ENCODE peak calls at places on chromosomes 11 and 22, in nine cellular contexts. V is fibroblast of lung; Z is right cardiac atrium; G is A549; I is left ventricle myocardium inferior; P is tibial artery; H is mesendoderm; X is CD4-positive, alpha-beta memory T cell; B is SJSA1. O is an unnamed sample.
A peak's percentile ranks its signal among the peaks of the same experiment; 100 is the strongest.

GRCh38 chr22:17779286-17780115 is 5.2 kb upstream of the BID start:
- DNase-seq in V (no peak), Z (no peak), G (no peak), I (no peak), P (no peak), H (no peak), X (no peak), B (no peak), O (no peak)

GRCh38 chr11:96091476-96091875 is 167.6 kb upstream of the MTMR2 start:
- DNase-seq in V (no peak), Z (no peak), G (peak; percentile 23), I (no peak), P (no peak), H (peak; percentile 56), X (peak; percentile 47), B (no peak), O (peak; percentile 23)

GRCh38 chr11:85628771-85629341 is 463 bp downstream of the TMEM126B start:
- DNase-seq in V (no peak), Z (no peak), G (no peak), I (no peak), P (no peak), H (peak; percentile 23), X (no peak), B (no peak), O (no peak)

GRCh38 chr11:1128333-1129142 is 29.2 kb upstream of the MUC5AC start:
- DNase-seq in V (no peak), Z (no peak), G (no peak), I (no peak), P (peak; percentile 11), H (no peak), X (no peak), B (no peak), O (no peak)

GRCh38 chr22:39144101-39144815 is 8.2 kb downstream of the CBX7 start:
- DNase-seq in V (peak; percentile 41), Z (no peak), G (no peak), I (no peak), P (peak; percentile 24), H (peak; percentile 61), X (peak; percentile 58), B (peak; percentile 68), O (peak; percentile 58)

GRCh38 chr11:111206472-111206871 is 39.1 kb upstream of the POU2AF2 start:
- DNase-seq in V (peak; percentile 67), Z (no peak), G (peak; percentile 48), I (no peak), P (no peak), H (no peak), X (no peak), B (peak; percentile 28), O (no peak)

GRCh38 chr11:76163289-76163880 is 42.9 kb downstream of the WNT11 start:
- DNase-seq in V (no peak), Z (no peak), G (no peak), I (no peak), P (no peak), H (no peak), X (no peak), B (no peak), O (no peak)

GRCh38 chr22:39433476-39434242 is 23.2 kb upstream of the MGAT3 start:
- DNase-seq in V (no peak), Z (no peak), G (no peak), I (no peak), P (no peak), H (no peak), X (no peak), B (no peak), O (no peak)

GRCh38 chr11:87740513-87740912 is 434.7 kb downstream of the RAB38 start:
- DNase-seq in V (no peak), Z (no peak), G (no peak), I (no peak), P (no peak), H (no peak), X (no peak), B (no peak), O (no peak)

GRCh38 chr11:13188179-13188578 is 89.4 kb upstream of the BMAL1 start:
- DNase-seq in V (no peak), Z (no peak), G (no peak), I (no peak), P (no peak), H (no peak), X (no peak), B (no peak), O (no peak)

GRCh38 chr11:109795234-109795633 is 298.0 kb upstream of the ZC3H12C start:
- DNase-seq in V (peak; percentile 67), Z (no peak), G (peak; percentile 14), I (no peak), P (no peak), H (no peak), X (no peak), B (no peak), O (no peak)

GRCh38 chr11:9974375-9974774 is 310.5 kb downstream of the SWAP70 start:
- DNase-seq in V (no peak), Z (no peak), G (peak; percentile 11), I (no peak), P (no peak), H (no peak), X (no peak), B (no peak), O (no peak)

GRCh38 chr22:43554694-43555365 is 143.0 kb downstream of the MPPED1 start:
- DNase-seq in V (no peak), Z (no peak), G (no peak), I (no peak), P (no peak), H (no peak), X (no peak), B (no peak), O (no peak)

GRCh38 chr11:5818245-5818865 is 9.6 kb downstream of the OR52N2 start:
- DNase-seq in V (no peak), Z (no peak), G (no peak), I (no peak), P (no peak), H (no peak), X (no peak), B (no peak), O (peak; percentile 1)

GRCh38 chr11:69711824-69712801 is 8.3 kb upstream of the FGF19 start:
- DNase-seq in V (no peak), Z (no peak), G (no peak), I (no peak), P (no peak), H (no peak), X (peak; percentile 16), B (no peak), O (peak; percentile 33)

GRCh38 chr22:23121026-23121823 is 20.6 kb downstream of the RSPH14 start:
- DNase-seq in V (no peak), Z (no peak), G (no peak), I (no peak), P (no peak), H (peak; percentile 30), X (no peak), B (no peak), O (no peak)

DNA sequence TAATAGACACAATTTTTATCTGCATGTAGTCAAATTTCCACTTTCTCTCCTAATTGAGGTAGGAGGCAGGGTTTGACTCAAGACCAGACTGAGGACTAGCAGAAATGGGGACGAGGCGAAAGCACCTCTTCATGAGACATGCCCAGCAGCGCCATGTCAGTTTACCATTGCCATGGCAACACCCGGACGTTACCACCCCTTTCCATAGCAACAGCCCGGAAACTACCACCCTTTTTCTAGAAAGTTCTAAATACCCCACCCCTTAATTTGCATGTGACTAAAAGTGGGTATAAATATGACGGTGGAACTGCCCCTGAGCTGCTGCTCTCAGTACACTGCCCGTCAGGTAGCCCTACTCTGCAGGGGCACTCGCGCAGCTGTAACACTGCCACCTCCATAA is 5.9 kb upstream of the RAC2 start:
- DNase-seq in V (no peak), Z (no peak), G (no peak), I (no peak), P (no peak), H (peak; percentile 41), X (no peak), B (no peak), O (no peak)
- H3K4me1 ChIP-seq in V (no peaks in the 10 kb centered on the region), Z (no peaks in the 10 kb centered on the region), G (peaks cover 12% of the 10 kb centered on the region), I (no peaks in the 10 kb centered on the region), P (no peaks in the 10 kb centered on the region), H (no peaks in the 10 kb centered on the region), X (peaks cover 7% of the 10 kb centered on the region), B (peaks cover 3% of the 10 kb centered on the region), O (peaks cover 6% of the 10 kb centered on the region)

GRCh38 chr22:21677606-21678443 is 12.0 kb downstream of the PPIL2 start:
- DNase-seq in V (no peak), Z (no peak), G (no peak), I (no peak), P (no peak), H (no peak), X (no peak), B (no peak), O (no peak)

GRCh38 chr22:21679383-21679782 is 13.6 kb downstream of the PPIL2 start:
- DNase-seq in V (no peak), Z (no peak), G (no peak), I (no peak), P (no peak), H (no peak), X (no peak), B (no peak), O (no peak)

GRCh38 chr22:21673534-21674321 is 7.9 kb downstream of the PPIL2 start:
- DNase-seq in V (no peak), Z (no peak), G (no peak), I (no peak), P (no peak), H (no peak), X (no peak), B (no peak), O (no peak)

GRCh38 chr22:21672107-21672629 is 6.4 kb downstream of the PPIL2 start:
- DNase-seq in V (no peak), Z (no peak), G (no peak), I (no peak), P (no peak), H (peak; percentile 4), X (no peak), B (no peak), O (no peak)

GRCh38 chr22:21674611-21675010 is 8.8 kb downstream of the PPIL2 start:
- DNase-seq in V (no peak), Z (no peak), G (no peak), I (no peak), P (no peak), H (no peak), X (no peak), B (no peak), O (no peak)
- H3K27ac ChIP-seq in V (no peak overlapping the region), Z (no peak overlapping the region), G (no peak overlapping the region), I (no peak overlapping the region), P (no peak overlapping the region), H (no peak overlapping the region), X (no peak overlapping the region), B (no peak overlapping the region), O (no peak overlapping the region)

DNA sequence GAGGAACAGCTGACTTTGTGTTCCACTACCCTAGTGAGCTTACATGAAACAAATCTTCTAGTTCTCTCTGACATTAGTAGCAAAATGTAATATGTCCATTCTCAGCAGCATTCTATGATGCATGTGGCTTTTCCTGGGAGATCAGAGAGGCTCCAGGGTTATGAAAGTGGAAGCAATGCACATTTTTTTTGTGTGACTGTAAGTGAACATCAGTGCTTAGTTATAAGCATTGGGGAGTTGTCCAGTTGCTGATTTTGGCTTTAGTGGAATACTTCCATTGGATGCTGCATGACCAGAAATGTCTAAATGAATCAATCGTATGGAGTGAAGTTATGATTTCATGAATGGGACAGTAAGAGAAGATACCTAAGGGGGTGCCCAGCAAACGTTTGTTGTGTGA is 255.9 kb downstream of the FAT3 start:
- DNase-seq in V (peak; percentile 24), Z (no peak), G (no peak), I (no peak), P (no peak), H (no peak), X (no peak), B (no peak), O (no peak)
- H3K4me1 ChIP-seq in V (no peaks in the 10 kb centered on the region), Z (no peaks in the 10 kb centered on the region), G (no peaks in the 10 kb centered on the region), I (no peaks in the 10 kb centered on the region), P (no peaks in the 10 kb centered on the region), H (no peaks in the 10 kb centered on the region), X (no peaks in the 10 kb centered on the region), B (no peaks in the 10 kb centered on the region), O (no peaks in the 10 kb centered on the region)

GRCh38 chr22:46362221-46362933 is 26.9 kb downstream of the TRMU start:
- DNase-seq in V (peak; percentile 9), Z (no peak), G (no peak), I (no peak), P (no peak), H (no peak), X (no peak), B (no peak), O (no peak)
- H3K27ac ChIP-seq in V (no peak overlapping the region), Z (no peak overlapping the region), G (no peak overlapping the region), I (no peak overlapping the region), P (no peak overlapping the region), H (no peak overlapping the region), X (no peak overlapping the region), B (no peak overlapping the region), O (no peak overlapping the region)

O was measured in naive thymus-derived CD4-positive, alpha-beta T cell.